ENCODE peak calls at places on chromosomes 2 and 18, in seven cellular contexts. W, A, H, G, M, S and E are unnamed samples.

GRCh38 chr2:23294238-23294637 is 90.7 kb upstream of the KLHL29 start:
- DNase-seq in A (no peak), S (no peak), H (no peak), W (no peak), G (no peak), M (no peak), E (no peak)

GRCh38 chr2:227221120-227221519 is 56.7 kb downstream of the COL4A3 start:
- DNase-seq in A (no peak), G (no peak), W (no peak), M (no peak), S (no peak), H (no peak), E (no peak)

GRCh38 chr18:41600693-41601391 is 354.2 kb upstream of the PIK3C3 start:
- DNase-seq in S (no peak), H (no peak), A (no peak), W (no peak), M (no peak), G (no peak), E (no peak)

GRCh38 chr2:20365249-20365817 is 14.7 kb upstream of the PUM2 start:
- DNase-seq in G (peak), W (no peak), A (no peak), H (peak), M (no peak), S (no peak), E (no peak)

GRCh38 chr2:221792971-221793670 is 221.0 kb upstream of the EPHA4 start:
- DNase-seq in H (no peak), M (no peak), W (no peak), S (no peak), A (no peak), G (no peak), E (no peak)

GRCh38 chr2:1802046-1802445 is 57.7 kb upstream of the PXDN start:
- DNase-seq in H (peak), W (no peak), M (no peak), G (no peak), A (no peak), S (no peak), E (no peak)

GRCh38 chr2:201796478-201796865 is 9.9 kb upstream of the CDK15 start:
- DNase-seq in S (no peak), H (no peak), M (no peak), A (no peak), G (no peak), W (no peak), E (no peak)

GRCh38 chr2:49255325-49256023 is 101.2 kb upstream of the FSHR start:
- DNase-seq in H (no peak), W (no peak), S (no peak), G (no peak), A (no peak), M (no peak), E (no peak)

GRCh38 chr2:144233226-144234114 is 286.4 kb downstream of the ZEB2 start:
- DNase-seq in S (no peak), W (no peak), H (no peak), M (no peak), A (no peak), G (no peak), E (no peak)